ENCODE peak calls at places on chromosomes 13 and 19, in seven cellular contexts. I, K, V, P, L, Y and M are unnamed samples.

GRCh38 chr13:75352641-75353327 is 129.2 kb downstream of the TBC1D4 start:
- DNase-seq in P (no peak), K (no peak), V (no peak), I (no peak), Y (no peak), L (no peak), M (no peak)

GRCh38 chr19:53875602-53876340 is 6.2 kb upstream of the PRKCG start:
- DNase-seq in P (no peak), K (no peak), Y (no peak), V (no peak), I (no peak), L (no peak), M (no peak)

GRCh38 chr19:45613926-45614725 is 12.1 kb upstream of the GPR4 start:
- DNase-seq in K (no peak), Y (no peak), I (peak; percentile 73), L (peak; percentile 84), V (no peak), P (no peak), M (no peak)

GRCh38 chr19:47157455-47158321 is 27.1 kb downstream of the SAE1 start:
- DNase-seq in L (no peak), Y (peak; percentile 67), P (no peak), I (no peak), V (peak; percentile 85), K (no peak), M (no peak)

GRCh38 chr19:49019242-49019932 is 2.5 kb upstream of the LHB start:
- DNase-seq in P (peak; percentile 91), Y (peak; percentile 92), V (peak; percentile 35), L (peak; percentile 58), I (no peak), K (peak; percentile 67), M (peak; percentile 91)

GRCh38 chr13:64928704-64929499 is 2301.2 kb downstream of the PCDH9 start:
- DNase-seq in L (peak; percentile 42), P (no peak), K (no peak), I (no peak), V (no peak), Y (no peak), M (no peak)

GRCh38 chr13:67123165-67123564 is 107.0 kb downstream of the PCDH9 start:
- DNase-seq in I (no peak), Y (no peak), L (no peak), K (no peak), P (peak; percentile 68), V (no peak), M (no peak)

GRCh38 chr19:34150558-34150957 is 21.7 kb upstream of the LSM14A start:
- DNase-seq in I (no peak), Y (no peak), P (no peak), K (no peak), L (no peak), V (no peak), M (peak; percentile 26)

GRCh38 chr13:66927562-66927961 is 302.6 kb downstream of the PCDH9 start:
- DNase-seq in L (no peak), P (no peak), I (no peak), Y (no peak), V (no peak), K (no peak), M (no peak)

GRCh38 chr19:58581227-58582141 is 8.3 kb upstream of the MZF1 start:
- DNase-seq in I (no peak), L (peak; percentile 76), K (peak; percentile 16), P (peak; percentile 97), Y (peak; percentile 99), V (peak; percentile 59), M (no peak)

GRCh38 chr13:76641056-76641455 is 245.1 kb downstream of the KCTD12 start:
- DNase-seq in I (no peak), V (no peak), K (no peak), P (no peak), Y (no peak), L (no peak), M (peak; percentile 15)

GRCh38 chr19:11673608-11674041 is 65.1 kb downstream of the ZNF823 start:
- DNase-seq in Y (peak; percentile 80), I (no peak), V (peak; percentile 73), L (no peak), P (peak; percentile 49), K (peak; percentile 68), M (no peak)

GRCh38 chr13:21528616-21529015 is 69.5 kb upstream of the ZDHHC20 start:
- DNase-seq in K (no peak), Y (no peak), I (no peak), P (no peak), V (no peak), L (no peak), M (no peak)

GRCh38 chr13:27921421-27921960 is 1.7 kb downstream of the PDX1 start:
- DNase-seq in P (no peak), L (no peak), V (no peak), I (no peak), K (no peak), Y (peak; percentile 70), M (peak; percentile 34)

GRCh38 chr19:45747513-45747912 is 14.3 kb downstream of the MEIOSIN start:
- DNase-seq in P (no peak), K (no peak), L (no peak), I (no peak), V (no peak), Y (no peak), M (no peak)

GRCh38 chr13:35711909-35712308 is 235.4 kb upstream of the MAB21L1 start:
- DNase-seq in K (no peak), I (no peak), Y (no peak), L (no peak), V (no peak), P (no peak), M (no peak)

GRCh38 chr13:95275322-95276118 is 25.7 kb downstream of the ABCC4 start:
- DNase-seq in K (peak; percentile 73), L (no peak), I (no peak), P (no peak), Y (no peak), V (no peak), M (no peak)

GRCh38 chr13:76868451-76868850 is 17.8 kb downstream of the KCTD12 start:
- DNase-seq in K (no peak), I (no peak), V (no peak), Y (no peak), P (no peak), L (no peak), M (no peak)

GRCh38 chr19:2856457-2857055 is 10.6 kb upstream of the ZNF556 start:
- DNase-seq in V (no peak), Y (no peak), P (no peak), L (no peak), I (peak; percentile 49), K (no peak), M (no peak)

GRCh38 chr19:2399582-2399981 is 27.8 kb downstream of the TIMM13 start:
- DNase-seq in V (no peak), Y (no peak), L (no peak), P (no peak), K (no peak), I (no peak), M (no peak)

GRCh38 chr13:102195566-102196462 is 206.0 kb downstream of the FGF14 start:
- DNase-seq in P (no peak), K (no peak), V (no peak), I (no peak), Y (no peak), L (no peak), M (peak; percentile 45)

GRCh38 chr19:55642153-55643002 is 1.1 kb upstream of the ZNF581 start:
- DNase-seq in K (no peak), L (no peak), Y (peak; percentile 61), I (no peak), V (no peak), P (peak; percentile 53), M (peak; percentile 47)
- TF ChIP-seq YY1 in K (no peak), L (no peak), Y (no peak), I (no peak), V (no peak), P (no peak), M (no peak)

DNA sequence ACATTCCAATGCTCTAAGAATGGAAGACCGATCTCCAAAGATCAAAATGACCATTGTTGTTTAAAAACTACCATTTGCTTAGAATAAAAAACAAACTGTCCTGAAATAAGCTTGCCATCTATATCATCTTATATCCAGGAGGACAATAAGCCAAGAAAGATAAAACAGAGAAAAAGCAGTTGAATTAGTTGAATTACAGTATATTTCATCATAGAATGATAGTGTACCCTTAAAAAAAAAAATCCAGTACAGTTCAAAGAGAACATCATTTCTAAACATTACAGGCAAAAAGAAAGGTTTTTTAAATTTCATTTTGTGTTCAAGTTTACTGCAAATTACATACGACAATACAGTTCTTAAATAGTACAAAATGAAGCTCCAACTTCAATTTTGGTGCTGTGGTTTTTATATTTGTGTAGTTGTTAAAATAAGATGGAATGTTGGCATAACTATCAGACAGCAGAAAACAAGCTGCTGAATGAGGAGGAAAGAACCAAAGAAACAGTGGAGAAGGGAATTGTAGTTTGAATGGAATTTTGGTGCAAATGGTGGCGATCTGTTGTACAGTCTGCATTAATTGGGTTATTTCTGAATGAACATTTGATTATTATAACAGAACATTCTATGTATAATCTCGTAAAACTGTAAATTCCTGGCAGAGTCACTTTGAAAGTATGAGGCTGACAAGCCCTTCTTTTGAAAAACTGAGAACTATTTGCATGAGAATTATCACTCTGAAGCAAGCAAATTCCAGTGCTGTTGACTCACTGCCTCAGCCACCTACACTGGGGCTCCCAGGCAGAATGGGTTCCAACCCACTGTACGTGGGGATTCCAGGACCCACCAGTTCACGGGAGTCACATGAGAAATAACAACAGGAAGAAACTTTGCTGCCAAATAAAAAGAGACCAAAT is 37.7 kb downstream of the LHFPL6 start:
- DNase-seq in I (no peak), K (peak; percentile 1), P (no peak), Y (no peak), V (peak; percentile 32), L (peak; percentile 3), M (no peak)
- TF ChIP-seq YY1 in I (no peak), K (no peak), P (no peak), Y (no peak), V (no peak), L (no peak), M (no peak)

DNA sequence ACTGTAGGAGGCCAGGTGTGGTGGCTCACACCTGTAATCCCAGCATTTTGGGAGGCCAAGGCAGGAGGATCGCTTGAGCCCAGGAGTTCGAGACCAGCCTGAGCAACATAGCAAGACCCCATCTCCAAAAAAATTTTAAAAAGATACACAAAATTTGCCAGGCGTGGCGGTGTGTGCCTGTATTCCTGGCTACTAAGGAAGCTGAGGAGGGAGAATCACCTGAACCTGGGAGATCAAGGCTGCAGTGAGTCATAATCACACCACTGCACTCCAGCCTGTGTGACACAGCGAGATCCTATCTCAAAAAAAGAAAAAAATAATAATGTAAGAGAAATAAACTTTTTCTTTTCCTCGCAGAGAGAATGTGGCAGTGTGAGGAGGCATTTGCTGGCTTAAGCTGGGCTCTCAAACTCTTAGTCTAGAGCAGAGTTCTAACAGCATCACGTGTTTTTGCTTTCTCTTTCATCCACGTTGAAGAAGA is 21.1 kb downstream of the FAM187B start:
- DNase-seq in P (no peak), Y (no peak), V (no peak), I (no peak), L (no peak), K (no peak), M (no peak)
- TF ChIP-seq YY1 in P (no peak), Y (no peak), V (no peak), I (no peak), L (no peak), K (no peak), M (no peak)

GRCh38 chr13:44961997-44962396 is 27.3 kb downstream of the NUFIP1 start:
- DNase-seq in K (no peak), I (no peak), Y (no peak), V (no peak), L (no peak), P (no peak), M (no peak)
- TF ChIP-seq YY1 in K (no peak), I (no peak), Y (no peak), V (no peak), L (no peak), P (no peak), M (no peak)

GRCh38 chr13:44710576-44710975 is 134.4 kb upstream of the TSC22D1 start:
- DNase-seq in K (no peak), L (peak; percentile 73), Y (no peak), P (no peak), I (peak; percentile 5), V (no peak), M (no peak)
- TF ChIP-seq YY1 in K (no peak), L (no peak), Y (no peak), P (no peak), I (no peak), V (no peak), M (no peak)